ENCODE peak calls at places on chromosomes 12 and 14, in six cellular contexts. T is WTC11, L is GM23338, E is HepG2, Z is K562, H is GM12878. O is an unnamed sample.
A peak's percentile ranks its signal among the peaks of the same experiment; 100 is the strongest.

GRCh38 chr12:47711448-47711847 is 5.6 kb upstream of the RPAP3 start:
- DNase-seq in E (no peak), L (no peak), Z (no peak), H (no peak), T (no peak), O (no peak)

GRCh38 chr12:53660064-53660463 is 15.8 kb downstream of the ATP5MC2 start:
- DNase-seq in L (no peak), Z (no peak), T (no peak), E (no peak), H (no peak), O (no peak)

GRCh38 chr12:56683-57346 is 9.8 kb upstream of the IQSEC3 start:
- DNase-seq in L (peak; percentile 8), H (no peak), Z (peak; percentile 12), E (no peak), T (peak; percentile 15), O (no peak)

GRCh38 chr12:121718653-121719239 is 6.2 kb downstream of the TMEM120B start:
- DNase-seq in H (no peak), L (no peak), Z (peak; percentile 35), T (no peak), E (no peak), O (no peak)

GRCh38 chr12:40697566-40698257 is 5.5 kb downstream of the CNTN1 start:
- DNase-seq in T (no peak), L (no peak), H (no peak), E (no peak), Z (no peak), O (no peak)

GRCh38 chr12:105492591-105492990 is 162.1 kb downstream of the C12orf75 start:
- DNase-seq in Z (no peak), T (no peak), E (no peak), L (no peak), H (no peak), O (no peak)

GRCh38 chr12:3275171-3276041 is 198.2 kb downstream of the TSPAN9 start:
- DNase-seq in Z (peak; percentile 82), T (peak; percentile 88), H (no peak), E (peak; percentile 31), L (peak; percentile 89), O (peak; percentile 97)

GRCh38 chr12:53624956-53625355 is 1.2 kb downstream of the ATF7 start:
- DNase-seq in E (no peak), T (no peak), L (no peak), Z (no peak), H (no peak), O (no peak)

GRCh38 chr12:20269352-20270067 is 98.8 kb upstream of the PDE3A start:
- DNase-seq in Z (no peak), H (no peak), E (no peak), L (no peak), T (no peak), O (no peak)

GRCh38 chr14:76391981-76392690 is 16.2 kb downstream of the ESRRB start:
- DNase-seq in H (no peak), T (no peak), Z (no peak), E (no peak), L (no peak), O (no peak)

GRCh38 chr14:26395726-26396125 is 202.1 kb downstream of the NOVA1 start:
- DNase-seq in E (no peak), Z (no peak), T (no peak), L (no peak), H (no peak), O (no peak)

GRCh38 chr14:92914087-92914656 is 8.8 kb upstream of the CHGA start:
- DNase-seq in T (peak; percentile 77), H (no peak), Z (peak; percentile 61), L (peak; percentile 87), E (peak; percentile 40), O (no peak)

GRCh38 chr14:85572021-85572420 is 42.1 kb downstream of the FLRT2 start:
- DNase-seq in H (no peak), Z (no peak), L (no peak), T (no peak), E (no peak), O (no peak)

GRCh38 chr12:128513831-128514230 is 246.9 kb downstream of the TMEM132C start:
- DNase-seq in T (no peak), E (no peak), H (no peak), L (no peak), Z (no peak), O (no peak)

GRCh38 chr12:108532061-108532848 is 17.2 kb downstream of the FICD start:
- DNase-seq in H (no peak), Z (no peak), L (no peak), T (no peak), E (no peak), O (no peak)

GRCh38 chr14:101899263-101899662 is 65.1 kb upstream of the DYNC1H1 start:
- DNase-seq in Z (peak; percentile 22), L (no peak), H (no peak), E (no peak), T (no peak), O (no peak)

GRCh38 chr14:72434856-72435255 is 459.0 kb downstream of the DPF3 start:
- DNase-seq in H (no peak), L (no peak), E (no peak), T (no peak), Z (no peak), O (no peak)

GRCh38 chr14:30573203-30573814 is 14.4 kb downstream of the G2E3 start:
- DNase-seq in Z (no peak), E (no peak), L (no peak), T (no peak), H (no peak), O (no peak)

GRCh38 chr12:118467576-118467975 is 91.2 kb downstream of the SUDS3 start:
- DNase-seq in E (no peak), L (no peak), T (no peak), H (no peak), Z (no peak), O (no peak)

GRCh38 chr12:117321572-117321971 is 39.9 kb downstream of the NOS1 start:
- DNase-seq in L (no peak), E (no peak), H (no peak), Z (no peak), T (no peak), O (no peak)

GRCh38 chr14:56338674-56339073 is 220.5 kb downstream of the PELI2 start:
- DNase-seq in H (no peak), T (no peak), L (no peak), E (no peak), Z (no peak), O (no peak)

GRCh38 chr14:69226736-69227135 is 33.2 kb upstream of the GALNT16 start:
- DNase-seq in L (no peak), E (no peak), T (no peak), Z (no peak), H (no peak), O (no peak)

GRCh38 chr12:131603106-131604033 is 107.5 kb upstream of the SFSWAP start:
- DNase-seq in Z (no peak), L (no peak), E (no peak), H (no peak), T (no peak), O (no peak)

GRCh38 chr14:99816217-99816616 is 23.0 kb downstream of the EML1 start:
- DNase-seq in E (no peak), T (no peak), L (no peak), H (no peak), Z (no peak), O (no peak)

GRCh38 chr14:99817331-99817730 is 24.1 kb downstream of the EML1 start:
- DNase-seq in T (no peak), Z (no peak), L (no peak), E (no peak), H (no peak), O (no peak)

GRCh38 chr14:99818503-99819036 is 25.4 kb downstream of the EML1 start:
- DNase-seq in T (no peak), Z (no peak), L (no peak), E (no peak), H (no peak), O (no peak)

GRCh38 chr14:99816642-99817041 is 23.4 kb downstream of the EML1 start:
- DNase-seq in H (no peak), Z (no peak), L (no peak), T (no peak), E (no peak), O (no peak)

DNA sequence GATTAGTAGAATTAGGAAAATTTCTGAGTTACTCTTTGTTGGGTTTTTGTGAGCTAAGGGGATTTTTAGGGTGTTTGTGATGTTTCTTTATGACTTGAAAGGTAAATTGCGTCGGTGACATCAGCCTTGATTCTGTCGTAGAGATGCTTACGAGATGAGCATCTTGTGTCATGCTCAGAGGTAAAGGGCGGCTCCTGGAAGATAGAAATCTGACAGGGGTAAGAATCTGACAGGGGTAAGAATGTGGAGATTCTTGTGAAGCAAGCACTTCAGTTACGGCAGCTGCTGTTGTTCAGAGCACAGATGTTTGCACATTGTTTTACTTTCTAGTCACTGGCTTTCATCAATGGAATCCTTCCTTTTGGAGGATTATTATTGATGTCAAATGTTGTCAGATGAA is 22.5 kb downstream of the EML1 start:
- DNase-seq in H (no peak), Z (no peak), L (no peak), T (no peak), E (no peak), O (no peak)
- TF ChIP-seq CREB1 in H (no peak), Z (no peak), L (no peak), T (no peak), E (no peak), O (no peak)

DNA sequence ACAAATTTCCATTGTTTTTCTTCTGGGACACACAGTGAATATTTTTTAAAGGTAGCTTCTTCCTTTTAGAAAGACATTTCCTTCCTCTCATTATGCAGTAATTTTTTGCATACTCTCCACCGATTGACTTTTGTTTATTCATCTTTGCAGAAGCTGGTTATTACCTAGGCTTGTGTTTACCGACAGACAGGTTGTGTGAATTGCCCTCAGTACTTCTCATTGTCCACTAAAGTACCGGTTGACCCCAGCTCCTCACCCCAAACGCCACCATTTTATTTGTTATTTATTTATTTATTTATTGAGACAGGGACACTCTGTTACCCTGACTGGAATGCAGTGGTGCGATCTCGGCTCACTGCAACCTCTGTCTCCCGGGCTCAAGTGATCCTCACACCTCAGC is 63.4 kb upstream of the MYL2 start:
- DNase-seq in Z (no peak), E (no peak), H (no peak), T (no peak), L (no peak), O (no peak)
- TF ChIP-seq CREB1 in Z (no peak), E (no peak), H (no peak), T (no peak), L (no peak), O (no peak)

DNA sequence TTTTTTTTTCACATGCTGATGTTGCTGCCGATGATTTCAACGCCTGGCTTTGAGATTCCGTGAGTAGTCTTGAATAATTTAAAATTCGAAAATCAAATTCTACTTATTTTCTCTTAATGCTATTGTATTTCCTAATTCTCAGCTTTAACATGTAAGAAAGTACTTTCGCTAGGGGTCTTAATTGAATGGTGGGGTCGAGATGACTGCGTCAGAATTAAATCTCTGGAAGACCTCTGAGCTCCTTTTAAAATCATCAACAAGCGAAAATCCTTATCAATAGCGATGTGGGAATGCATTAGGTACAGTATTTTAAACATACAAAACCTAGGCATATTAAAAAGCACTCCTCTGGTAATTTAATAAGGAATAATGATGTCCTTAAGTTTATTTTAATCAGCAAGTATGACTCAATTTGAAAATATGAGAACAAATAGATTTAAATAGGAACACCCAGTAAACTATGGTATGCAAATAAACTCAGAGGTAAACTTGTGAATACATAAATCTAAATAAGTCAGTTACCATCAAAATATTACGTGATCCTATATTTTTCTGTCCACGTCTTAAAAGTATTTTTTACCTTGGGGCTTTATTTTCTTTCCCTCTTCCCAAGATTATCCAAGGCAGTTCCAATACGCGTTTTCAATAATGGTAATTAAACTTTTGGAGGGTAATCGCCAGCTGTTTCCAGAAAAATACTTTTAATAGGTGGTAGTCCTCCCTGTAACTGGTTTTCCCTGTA is 1.4 kb downstream of the FOXA1 start:
- DNase-seq in L (no peak), Z (no peak), T (no peak), E (no peak), H (no peak), O (no peak)
- TF ChIP-seq CREB1 in L (no peak), Z (no peak), T (no peak), E (no peak), H (no peak), O (no peak)

GRCh38 chr14:106070242-106070641 is 543.9 kb downstream of the TMEM121 start:
- DNase-seq in E (no peak), L (no peak), H (no peak), T (no peak), Z (no peak), O (no peak)
- TF ChIP-seq CREB1 in E (no peak), L (no peak), H (no peak), T (no peak), Z (no peak), O (no peak)

O was measured in H1.